ENCODE peak calls at places on chromosomes 3 and 15, in eight cellular contexts. One of them, this sample, is unnamed.

GRCh38 chr3:35654471-35654870 is 15.1 kb downstream of the ARPP21 start:
- DNase-seq in fibroblast of pulmonary artery: no peak
- DNase-seq in GM12865: no peak
- DNase-seq in activated CD8-positive, alpha-beta memory T cell treated with anti-CD3 and anti-CD28 coated beads for 4 hours: no peak
- DNase-seq in stimulated activated CD4-positive, alpha-beta T cell treated with anti-CD3 and anti-CD28 coated beads, Interleukin-12 subunit alpha, Interleukin-12 subunit beta, amount 100 ng/mL, for 24 hours: no peak
- DNase-seq in suprapubic skin: no peak
- DNase-seq in NT2/D1: no peak
- DNase-seq in activated CD4-positive, alpha-beta T cell treated with anti-CD3 and anti-CD28 coated beads, Interleukin-2, amount 10 ng/mL, durations not matched to agents 7 days and 5 days: no peak
- DNase-seq in this sample: no peak

GRCh38 chr3:154898398-154898797 is 181.7 kb upstream of the MME start:
- DNase-seq in fibroblast of pulmonary artery: peak; percentile 13
- DNase-seq in GM12865: no peak
- DNase-seq in activated CD8-positive, alpha-beta memory T cell treated with anti-CD3 and anti-CD28 coated beads for 4 hours: no peak
- DNase-seq in stimulated activated CD4-positive, alpha-beta T cell treated with anti-CD3 and anti-CD28 coated beads, Interleukin-12 subunit alpha, Interleukin-12 subunit beta, amount 100 ng/mL, for 24 hours: no peak
- DNase-seq in suprapubic skin: no peak
- DNase-seq in NT2/D1: no peak
- DNase-seq in activated CD4-positive, alpha-beta T cell treated with anti-CD3 and anti-CD28 coated beads, Interleukin-2, amount 10 ng/mL, durations not matched to agents 7 days and 5 days: no peak
- DNase-seq in this sample: no peak

GRCh38 chr15:36612063-36612788 is 32.8 kb downstream of the CDIN1 start:
- DNase-seq in fibroblast of pulmonary artery: peak; percentile 71
- DNase-seq in GM12865: no peak
- DNase-seq in activated CD8-positive, alpha-beta memory T cell treated with anti-CD3 and anti-CD28 coated beads for 4 hours: no peak
- DNase-seq in stimulated activated CD4-positive, alpha-beta T cell treated with anti-CD3 and anti-CD28 coated beads, Interleukin-12 subunit alpha, Interleukin-12 subunit beta, amount 100 ng/mL, for 24 hours: no peak
- DNase-seq in suprapubic skin: no peak
- DNase-seq in NT2/D1: no peak
- DNase-seq in activated CD4-positive, alpha-beta T cell treated with anti-CD3 and anti-CD28 coated beads, Interleukin-2, amount 10 ng/mL, durations not matched to agents 7 days and 5 days: no peak
- DNase-seq in this sample: no peak

GRCh38 chr3:78605178-78605577 is 1162.6 kb downstream of the ROBO1 start:
- DNase-seq in fibroblast of pulmonary artery: no peak
- DNase-seq in GM12865: no peak
- DNase-seq in activated CD8-positive, alpha-beta memory T cell treated with anti-CD3 and anti-CD28 coated beads for 4 hours: no peak
- DNase-seq in stimulated activated CD4-positive, alpha-beta T cell treated with anti-CD3 and anti-CD28 coated beads, Interleukin-12 subunit alpha, Interleukin-12 subunit beta, amount 100 ng/mL, for 24 hours: no peak
- DNase-seq in suprapubic skin: no peak
- DNase-seq in NT2/D1: no peak
- DNase-seq in activated CD4-positive, alpha-beta T cell treated with anti-CD3 and anti-CD28 coated beads, Interleukin-2, amount 10 ng/mL, durations not matched to agents 7 days and 5 days: no peak
- DNase-seq in this sample: no peak

GRCh38 chr3:124483915-124484470 is 246.3 kb upstream of the UMPS start:
- DNase-seq in fibroblast of pulmonary artery: no peak
- DNase-seq in GM12865: no peak
- DNase-seq in activated CD8-positive, alpha-beta memory T cell treated with anti-CD3 and anti-CD28 coated beads for 4 hours: no peak
- DNase-seq in stimulated activated CD4-positive, alpha-beta T cell treated with anti-CD3 and anti-CD28 coated beads, Interleukin-12 subunit alpha, Interleukin-12 subunit beta, amount 100 ng/mL, for 24 hours: no peak
- DNase-seq in suprapubic skin: no peak
- DNase-seq in NT2/D1: no peak
- DNase-seq in activated CD4-positive, alpha-beta T cell treated with anti-CD3 and anti-CD28 coated beads, Interleukin-2, amount 10 ng/mL, durations not matched to agents 7 days and 5 days: no peak
- DNase-seq in this sample: no peak

GRCh38 chr3:89179355-89179997 is 72.1 kb downstream of the EPHA3 start:
- DNase-seq in fibroblast of pulmonary artery: no peak
- DNase-seq in GM12865: peak; percentile 84
- DNase-seq in activated CD8-positive, alpha-beta memory T cell treated with anti-CD3 and anti-CD28 coated beads for 4 hours: no peak
- DNase-seq in stimulated activated CD4-positive, alpha-beta T cell treated with anti-CD3 and anti-CD28 coated beads, Interleukin-12 subunit alpha, Interleukin-12 subunit beta, amount 100 ng/mL, for 24 hours: no peak
- DNase-seq in suprapubic skin: no peak
- DNase-seq in NT2/D1: no peak
- DNase-seq in activated CD4-positive, alpha-beta T cell treated with anti-CD3 and anti-CD28 coated beads, Interleukin-2, amount 10 ng/mL, durations not matched to agents 7 days and 5 days: no peak
- DNase-seq in this sample: no peak

GRCh38 chr3:136733317-136733833 is 18.8 kb downstream of the STAG1 start:
- DNase-seq in fibroblast of pulmonary artery: peak; percentile 62
- DNase-seq in GM12865: no peak
- DNase-seq in activated CD8-positive, alpha-beta memory T cell treated with anti-CD3 and anti-CD28 coated beads for 4 hours: no peak
- DNase-seq in stimulated activated CD4-positive, alpha-beta T cell treated with anti-CD3 and anti-CD28 coated beads, Interleukin-12 subunit alpha, Interleukin-12 subunit beta, amount 100 ng/mL, for 24 hours: no peak
- DNase-seq in suprapubic skin: no peak
- DNase-seq in NT2/D1: no peak
- DNase-seq in activated CD4-positive, alpha-beta T cell treated with anti-CD3 and anti-CD28 coated beads, Interleukin-2, amount 10 ng/mL, durations not matched to agents 7 days and 5 days: no peak
- DNase-seq in this sample: no peak

GRCh38 chr3:191254098-191254873 is 55.2 kb downstream of the OSTN start:
- DNase-seq in fibroblast of pulmonary artery: peak; percentile 52
- DNase-seq in GM12865: no peak
- DNase-seq in activated CD8-positive, alpha-beta memory T cell treated with anti-CD3 and anti-CD28 coated beads for 4 hours: no peak
- DNase-seq in stimulated activated CD4-positive, alpha-beta T cell treated with anti-CD3 and anti-CD28 coated beads, Interleukin-12 subunit alpha, Interleukin-12 subunit beta, amount 100 ng/mL, for 24 hours: no peak
- DNase-seq in suprapubic skin: no peak
- DNase-seq in NT2/D1: no peak
- DNase-seq in activated CD4-positive, alpha-beta T cell treated with anti-CD3 and anti-CD28 coated beads, Interleukin-2, amount 10 ng/mL, durations not matched to agents 7 days and 5 days: no peak
- DNase-seq in this sample: no peak

GRCh38 chr3:38473229-38473628 is 19.5 kb downstream of the ACVR2B start:
- DNase-seq in fibroblast of pulmonary artery: no peak
- DNase-seq in GM12865: no peak
- DNase-seq in activated CD8-positive, alpha-beta memory T cell treated with anti-CD3 and anti-CD28 coated beads for 4 hours: no peak
- DNase-seq in stimulated activated CD4-positive, alpha-beta T cell treated with anti-CD3 and anti-CD28 coated beads, Interleukin-12 subunit alpha, Interleukin-12 subunit beta, amount 100 ng/mL, for 24 hours: no peak
- DNase-seq in suprapubic skin: no peak
- DNase-seq in NT2/D1: no peak
- DNase-seq in activated CD4-positive, alpha-beta T cell treated with anti-CD3 and anti-CD28 coated beads, Interleukin-2, amount 10 ng/mL, durations not matched to agents 7 days and 5 days: no peak
- DNase-seq in this sample: no peak

GRCh38 chr3:170712798-170713197 is 126.9 kb upstream of the SLC7A14 start:
- DNase-seq in fibroblast of pulmonary artery: no peak
- DNase-seq in GM12865: no peak
- DNase-seq in activated CD8-positive, alpha-beta memory T cell treated with anti-CD3 and anti-CD28 coated beads for 4 hours: no peak
- DNase-seq in stimulated activated CD4-positive, alpha-beta T cell treated with anti-CD3 and anti-CD28 coated beads, Interleukin-12 subunit alpha, Interleukin-12 subunit beta, amount 100 ng/mL, for 24 hours: no peak
- DNase-seq in suprapubic skin: no peak
- DNase-seq in NT2/D1: no peak
- DNase-seq in activated CD4-positive, alpha-beta T cell treated with anti-CD3 and anti-CD28 coated beads, Interleukin-2, amount 10 ng/mL, durations not matched to agents 7 days and 5 days: no peak
- DNase-seq in this sample: no peak

GRCh38 chr15:92687183-92687582 is 31.6 kb upstream of the FAM174B start:
- DNase-seq in fibroblast of pulmonary artery: no peak
- DNase-seq in GM12865: no peak
- DNase-seq in activated CD8-positive, alpha-beta memory T cell treated with anti-CD3 and anti-CD28 coated beads for 4 hours: no peak
- DNase-seq in stimulated activated CD4-positive, alpha-beta T cell treated with anti-CD3 and anti-CD28 coated beads, Interleukin-12 subunit alpha, Interleukin-12 subunit beta, amount 100 ng/mL, for 24 hours: no peak
- DNase-seq in suprapubic skin: no peak
- DNase-seq in NT2/D1: no peak
- DNase-seq in activated CD4-positive, alpha-beta T cell treated with anti-CD3 and anti-CD28 coated beads, Interleukin-2, amount 10 ng/mL, durations not matched to agents 7 days and 5 days: no peak
- DNase-seq in this sample: no peak

GRCh38 chr3:168847293-168847883 is 751.7 kb upstream of the GOLIM4 start:
- DNase-seq in fibroblast of pulmonary artery: peak; percentile 65
- DNase-seq in GM12865: peak; percentile 59
- DNase-seq in activated CD8-positive, alpha-beta memory T cell treated with anti-CD3 and anti-CD28 coated beads for 4 hours: no peak
- DNase-seq in stimulated activated CD4-positive, alpha-beta T cell treated with anti-CD3 and anti-CD28 coated beads, Interleukin-12 subunit alpha, Interleukin-12 subunit beta, amount 100 ng/mL, for 24 hours: no peak
- DNase-seq in suprapubic skin: no peak
- DNase-seq in NT2/D1: peak; percentile 25
- DNase-seq in activated CD4-positive, alpha-beta T cell treated with anti-CD3 and anti-CD28 coated beads, Interleukin-2, amount 10 ng/mL, durations not matched to agents 7 days and 5 days: peak; percentile 10
- DNase-seq in this sample: no peak

GRCh38 chr15:93563218-93563617 is 474.2 kb upstream of the RGMA start:
- DNase-seq in fibroblast of pulmonary artery: no peak
- DNase-seq in GM12865: no peak
- DNase-seq in activated CD8-positive, alpha-beta memory T cell treated with anti-CD3 and anti-CD28 coated beads for 4 hours: no peak
- DNase-seq in stimulated activated CD4-positive, alpha-beta T cell treated with anti-CD3 and anti-CD28 coated beads, Interleukin-12 subunit alpha, Interleukin-12 subunit beta, amount 100 ng/mL, for 24 hours: no peak
- DNase-seq in suprapubic skin: no peak
- DNase-seq in NT2/D1: no peak
- DNase-seq in activated CD4-positive, alpha-beta T cell treated with anti-CD3 and anti-CD28 coated beads, Interleukin-2, amount 10 ng/mL, durations not matched to agents 7 days and 5 days: no peak
- DNase-seq in this sample: no peak

GRCh38 chr3:48601622-48601994 is 6.5 kb upstream of the COL7A1 start:
- DNase-seq in fibroblast of pulmonary artery: no peak
- DNase-seq in GM12865: no peak
- DNase-seq in activated CD8-positive, alpha-beta memory T cell treated with anti-CD3 and anti-CD28 coated beads for 4 hours: no peak
- DNase-seq in stimulated activated CD4-positive, alpha-beta T cell treated with anti-CD3 and anti-CD28 coated beads, Interleukin-12 subunit alpha, Interleukin-12 subunit beta, amount 100 ng/mL, for 24 hours: no peak
- DNase-seq in suprapubic skin: no peak
- DNase-seq in NT2/D1: no peak
- DNase-seq in activated CD4-positive, alpha-beta T cell treated with anti-CD3 and anti-CD28 coated beads, Interleukin-2, amount 10 ng/mL, durations not matched to agents 7 days and 5 days: no peak
- DNase-seq in this sample: no peak

GRCh38 chr3:15634671-15635661 is 33.4 kb downstream of the BTD start:
- DNase-seq in fibroblast of pulmonary artery: peak; percentile 66
- DNase-seq in GM12865: no peak
- DNase-seq in activated CD8-positive, alpha-beta memory T cell treated with anti-CD3 and anti-CD28 coated beads for 4 hours: no peak
- DNase-seq in stimulated activated CD4-positive, alpha-beta T cell treated with anti-CD3 and anti-CD28 coated beads, Interleukin-12 subunit alpha, Interleukin-12 subunit beta, amount 100 ng/mL, for 24 hours: no peak
- DNase-seq in suprapubic skin: no peak
- DNase-seq in NT2/D1: no peak
- DNase-seq in activated CD4-positive, alpha-beta T cell treated with anti-CD3 and anti-CD28 coated beads, Interleukin-2, amount 10 ng/mL, durations not matched to agents 7 days and 5 days: no peak
- DNase-seq in this sample: no peak

GRCh38 chr15:56616551-56616950 is 116.8 kb downstream of the ZNF280D start:
- DNase-seq in fibroblast of pulmonary artery: no peak
- DNase-seq in GM12865: no peak
- DNase-seq in activated CD8-positive, alpha-beta memory T cell treated with anti-CD3 and anti-CD28 coated beads for 4 hours: no peak
- DNase-seq in stimulated activated CD4-positive, alpha-beta T cell treated with anti-CD3 and anti-CD28 coated beads, Interleukin-12 subunit alpha, Interleukin-12 subunit beta, amount 100 ng/mL, for 24 hours: no peak
- DNase-seq in suprapubic skin: no peak
- DNase-seq in NT2/D1: no peak
- DNase-seq in activated CD4-positive, alpha-beta T cell treated with anti-CD3 and anti-CD28 coated beads, Interleukin-2, amount 10 ng/mL, durations not matched to agents 7 days and 5 days: no peak
- DNase-seq in this sample: no peak

GRCh38 chr3:142577701-142578308 is 728 bp downstream of the ATR start:
- DNase-seq in fibroblast of pulmonary artery: peak; percentile 13
- DNase-seq in GM12865: peak; percentile 10
- DNase-seq in activated CD8-positive, alpha-beta memory T cell treated with anti-CD3 and anti-CD28 coated beads for 4 hours: no peak
- DNase-seq in stimulated activated CD4-positive, alpha-beta T cell treated with anti-CD3 and anti-CD28 coated beads, Interleukin-12 subunit alpha, Interleukin-12 subunit beta, amount 100 ng/mL, for 24 hours: no peak
- DNase-seq in suprapubic skin: no peak
- DNase-seq in NT2/D1: no peak
- DNase-seq in activated CD4-positive, alpha-beta T cell treated with anti-CD3 and anti-CD28 coated beads, Interleukin-2, amount 10 ng/mL, durations not matched to agents 7 days and 5 days: no peak
- DNase-seq in this sample: no peak

GRCh38 chr3:119779731-119780383 is 2.0 kb upstream of the NR1I2 start:
- DNase-seq in fibroblast of pulmonary artery: no peak
- DNase-seq in GM12865: peak; percentile 10
- DNase-seq in activated CD8-positive, alpha-beta memory T cell treated with anti-CD3 and anti-CD28 coated beads for 4 hours: no peak
- DNase-seq in stimulated activated CD4-positive, alpha-beta T cell treated with anti-CD3 and anti-CD28 coated beads, Interleukin-12 subunit alpha, Interleukin-12 subunit beta, amount 100 ng/mL, for 24 hours: no peak
- DNase-seq in suprapubic skin: no peak
- DNase-seq in NT2/D1: no peak
- DNase-seq in activated CD4-positive, alpha-beta T cell treated with anti-CD3 and anti-CD28 coated beads, Interleukin-2, amount 10 ng/mL, durations not matched to agents 7 days and 5 days: no peak
- DNase-seq in this sample: no peak

GRCh38 chr3:42814914-42815507 is 5.8 kb downstream of the ACKR2 start:
- DNase-seq in fibroblast of pulmonary artery: no peak
- DNase-seq in GM12865: no peak
- DNase-seq in activated CD8-positive, alpha-beta memory T cell treated with anti-CD3 and anti-CD28 coated beads for 4 hours: no peak
- DNase-seq in stimulated activated CD4-positive, alpha-beta T cell treated with anti-CD3 and anti-CD28 coated beads, Interleukin-12 subunit alpha, Interleukin-12 subunit beta, amount 100 ng/mL, for 24 hours: no peak
- DNase-seq in suprapubic skin: no peak
- DNase-seq in NT2/D1: no peak
- DNase-seq in activated CD4-positive, alpha-beta T cell treated with anti-CD3 and anti-CD28 coated beads, Interleukin-2, amount 10 ng/mL, durations not matched to agents 7 days and 5 days: no peak
- DNase-seq in this sample: no peak

GRCh38 chr3:148223266-148223665 is 474.4 kb upstream of the AGTR1 start:
- DNase-seq in fibroblast of pulmonary artery: no peak
- DNase-seq in GM12865: no peak
- DNase-seq in activated CD8-positive, alpha-beta memory T cell treated with anti-CD3 and anti-CD28 coated beads for 4 hours: no peak
- DNase-seq in stimulated activated CD4-positive, alpha-beta T cell treated with anti-CD3 and anti-CD28 coated beads, Interleukin-12 subunit alpha, Interleukin-12 subunit beta, amount 100 ng/mL, for 24 hours: no peak
- DNase-seq in suprapubic skin: no peak
- DNase-seq in NT2/D1: no peak
- DNase-seq in activated CD4-positive, alpha-beta T cell treated with anti-CD3 and anti-CD28 coated beads, Interleukin-2, amount 10 ng/mL, durations not matched to agents 7 days and 5 days: no peak
- DNase-seq in this sample: no peak

GRCh38 chr15:52018693-52019393 is at the start of gene MAPK6:
- DNase-seq in fibroblast of pulmonary artery: peak; percentile 95
- DNase-seq in GM12865: peak; percentile 97
- DNase-seq in activated CD8-positive, alpha-beta memory T cell treated with anti-CD3 and anti-CD28 coated beads for 4 hours: peak; percentile 88
- DNase-seq in stimulated activated CD4-positive, alpha-beta T cell treated with anti-CD3 and anti-CD28 coated beads, Interleukin-12 subunit alpha, Interleukin-12 subunit beta, amount 100 ng/mL, for 24 hours: peak; percentile 90
- DNase-seq in suprapubic skin: peak; percentile 95
- DNase-seq in NT2/D1: peak; percentile 25
- DNase-seq in activated CD4-positive, alpha-beta T cell treated with anti-CD3 and anti-CD28 coated beads, Interleukin-2, amount 10 ng/mL, durations not matched to agents 7 days and 5 days: peak; percentile 92
- DNase-seq in this sample: peak; percentile 90

GRCh38 chr3:33372218-33373081 is 67.8 kb downstream of the UBP1 start:
- DNase-seq in fibroblast of pulmonary artery: peak; percentile 70
- DNase-seq in GM12865: peak; percentile 65
- DNase-seq in activated CD8-positive, alpha-beta memory T cell treated with anti-CD3 and anti-CD28 coated beads for 4 hours: peak; percentile 16
- DNase-seq in stimulated activated CD4-positive, alpha-beta T cell treated with anti-CD3 and anti-CD28 coated beads, Interleukin-12 subunit alpha, Interleukin-12 subunit beta, amount 100 ng/mL, for 24 hours: peak; percentile 5
- DNase-seq in suprapubic skin: no peak
- DNase-seq in NT2/D1: peak; percentile 30
- DNase-seq in activated CD4-positive, alpha-beta T cell treated with anti-CD3 and anti-CD28 coated beads, Interleukin-2, amount 10 ng/mL, durations not matched to agents 7 days and 5 days: peak; percentile 61
- DNase-seq in this sample: peak; percentile 18

GRCh38 chr15:35827156-35827555 is 281.2 kb upstream of the DPH6 start:
- DNase-seq in fibroblast of pulmonary artery: peak; percentile 18
- DNase-seq in GM12865: no peak
- DNase-seq in activated CD8-positive, alpha-beta memory T cell treated with anti-CD3 and anti-CD28 coated beads for 4 hours: no peak
- DNase-seq in stimulated activated CD4-positive, alpha-beta T cell treated with anti-CD3 and anti-CD28 coated beads, Interleukin-12 subunit alpha, Interleukin-12 subunit beta, amount 100 ng/mL, for 24 hours: no peak
- DNase-seq in suprapubic skin: no peak
- DNase-seq in NT2/D1: no peak
- DNase-seq in activated CD4-positive, alpha-beta T cell treated with anti-CD3 and anti-CD28 coated beads, Interleukin-2, amount 10 ng/mL, durations not matched to agents 7 days and 5 days: no peak
- DNase-seq in this sample: no peak

GRCh38 chr3:74409066-74409465 is 205.4 kb downstream of the CNTN3 start:
- DNase-seq in fibroblast of pulmonary artery: no peak
- DNase-seq in GM12865: no peak
- DNase-seq in activated CD8-positive, alpha-beta memory T cell treated with anti-CD3 and anti-CD28 coated beads for 4 hours: no peak
- DNase-seq in stimulated activated CD4-positive, alpha-beta T cell treated with anti-CD3 and anti-CD28 coated beads, Interleukin-12 subunit alpha, Interleukin-12 subunit beta, amount 100 ng/mL, for 24 hours: no peak
- DNase-seq in suprapubic skin: no peak
- DNase-seq in NT2/D1: no peak
- DNase-seq in activated CD4-positive, alpha-beta T cell treated with anti-CD3 and anti-CD28 coated beads, Interleukin-2, amount 10 ng/mL, durations not matched to agents 7 days and 5 days: no peak
- DNase-seq in this sample: no peak

GRCh38 chr15:73383310-73384185 is 14.8 kb upstream of the HCN4 start:
- DNase-seq in fibroblast of pulmonary artery: no peak
- DNase-seq in GM12865: no peak
- DNase-seq in activated CD8-positive, alpha-beta memory T cell treated with anti-CD3 and anti-CD28 coated beads for 4 hours: no peak
- DNase-seq in stimulated activated CD4-positive, alpha-beta T cell treated with anti-CD3 and anti-CD28 coated beads, Interleukin-12 subunit alpha, Interleukin-12 subunit beta, amount 100 ng/mL, for 24 hours: no peak
- DNase-seq in suprapubic skin: no peak
- DNase-seq in NT2/D1: no peak
- DNase-seq in activated CD4-positive, alpha-beta T cell treated with anti-CD3 and anti-CD28 coated beads, Interleukin-2, amount 10 ng/mL, durations not matched to agents 7 days and 5 days: no peak
- DNase-seq in this sample: no peak

GRCh38 chr3:27638604-27639003 is 83.5 kb downstream of the EOMES start:
- DNase-seq in fibroblast of pulmonary artery: no peak
- DNase-seq in GM12865: no peak
- DNase-seq in activated CD8-positive, alpha-beta memory T cell treated with anti-CD3 and anti-CD28 coated beads for 4 hours: no peak
- DNase-seq in stimulated activated CD4-positive, alpha-beta T cell treated with anti-CD3 and anti-CD28 coated beads, Interleukin-12 subunit alpha, Interleukin-12 subunit beta, amount 100 ng/mL, for 24 hours: no peak
- DNase-seq in suprapubic skin: no peak
- DNase-seq in NT2/D1: no peak
- DNase-seq in activated CD4-positive, alpha-beta T cell treated with anti-CD3 and anti-CD28 coated beads, Interleukin-2, amount 10 ng/mL, durations not matched to agents 7 days and 5 days: no peak
- DNase-seq in this sample: no peak

This sample was measured in C1 segment of cervical spinal cord.